ENCODE peak calls at places on chromosomes 3 and 15, in five cellular contexts. L is adrenal gland; F is RWPE1; E is stimulated activated CD4-positive, alpha-beta T cell treated with anti-CD3 and anti-CD28 coated beads, Interleukin-1b, Interleukin-23, amount 100 ng/mL, for 24 hours; M is PC-3. A is an unnamed sample.

GRCh38 chr3:69250014-69250413 is 127.6 kb upstream of the LMOD3 start:
- DNase-seq in E (peak; percentile 32), M (no peak), L (peak; percentile 19), F (no peak), A (peak; percentile 93)

GRCh38 chr3:167740961-167741587 is 5.6 kb downstream of the SERPINI1 start:
- DNase-seq in F (no peak), L (no peak), M (peak; percentile 59), E (no peak), A (peak; percentile 36)

GRCh38 chr3:7209098-7209497 is 348.2 kb downstream of the GRM7 start:
- DNase-seq in M (no peak), F (no peak), L (no peak), E (no peak), A (no peak)

GRCh38 chr15:88021601-88022000 is 234.9 kb downstream of the NTRK3 start:
- DNase-seq in F (no peak), E (no peak), M (no peak), L (no peak), A (no peak)

GRCh38 chr3:64908292-64908691 is 220.5 kb upstream of the ADAMTS9 start:
- DNase-seq in E (no peak), M (no peak), L (peak; percentile 36), F (peak; percentile 11), A (no peak)

GRCh38 chr3:9932843-9933560 is 632 bp upstream of the CRELD1 start:
- DNase-seq in F (peak; percentile 50), L (peak; percentile 86), M (peak; percentile 84), E (peak; percentile 80), A (peak; percentile 82)

GRCh38 chr3:116111765-116112164 is 333.5 kb downstream of the LSAMP start:
- DNase-seq in E (no peak), L (no peak), M (no peak), F (no peak), A (no peak)

GRCh38 chr3:104521606-104522336 is 844.9 kb upstream of the ALCAM start:
- DNase-seq in M (no peak), E (no peak), F (no peak), L (no peak), A (no peak)

GRCh38 chr15:51094606-51095569 is at the start of gene TNFAIP8L3:
- DNase-seq in F (peak; percentile 64), L (peak; percentile 22), E (no peak), M (no peak), A (no peak)

GRCh38 chr3:10619989-10620832 is 114.8 kb upstream of the ATP2B2 start:
- DNase-seq in F (no peak), M (no peak), L (no peak), E (no peak), A (no peak)

GRCh38 chr3:30294241-30294667 is 312.1 kb upstream of the TGFBR2 start:
- DNase-seq in E (no peak), L (no peak), F (no peak), M (no peak), A (no peak)